ENCODE peak calls at places on chromosomes 5 and 9, in ten cellular contexts. T is NCI-H2081; U is GDM1; G is A172; N is stimulated activated CD4-positive, alpha-beta T cell treated with anti-CD3 and anti-CD28 coated beads, Interleukin-1b, Interleukin-23, amount 100 ng/mL, for 24 hours; O is stimulated activated CD8-positive, alpha-beta memory T cell treated with anti-CD3 and anti-CD28 coated beads, Interleukin-7, amount 100 ng/mL, for 1 hour; K is posterior vena cava; W is CD8-positive, alpha-beta T cell; A is A549; Q is amniotic epithelial cell. J is an unnamed sample.

GRCh38 chr5:135880278-135880677 is 15.4 kb downstream of the IL9 start:
- DNase-seq in Q (no peak), W (no peak), A (peak), T (no peak), N (no peak), O (no peak), G (no peak), U (no peak), K (no peak), J (no peak)

GRCh38 chr9:125486576-125486975 is 220.4 kb downstream of the MAPKAP1 start:
- DNase-seq in T (no peak), K (no peak), O (no peak), U (no peak), W (no peak), Q (peak), N (no peak), A (no peak), G (no peak), J (no peak)

GRCh38 chr5:35771321-35771720 is 85.4 kb upstream of the IL7R start:
- DNase-seq in A (no peak), Q (peak), O (no peak), T (no peak), K (no peak), W (no peak), G (peak), N (no peak), U (no peak), J (no peak)

GRCh38 chr5:142971296-142972013 is 201.3 kb downstream of the ARHGAP26 start:
- DNase-seq in Q (no peak), W (no peak), O (no peak), A (no peak), K (no peak), T (no peak), G (no peak), U (no peak), N (no peak), J (no peak)

GRCh38 chr5:170307575-170308465 is 10.2 kb upstream of the LCP2 start:
- DNase-seq in W (no peak), T (no peak), K (peak), O (no peak), Q (peak), U (no peak), A (peak), G (peak), N (no peak), J (no peak)

GRCh38 chr9:86549434-86549833 is 195.2 kb upstream of the TUT7 start:
- DNase-seq in O (no peak), G (no peak), U (no peak), A (no peak), T (no peak), W (no peak), Q (peak), K (no peak), N (no peak), J (no peak)

GRCh38 chr5:66356011-66356565 is 212.0 kb downstream of the SREK1 start:
- DNase-seq in G (peak), O (no peak), K (no peak), A (no peak), U (no peak), Q (no peak), T (no peak), N (no peak), W (no peak), J (no peak)

GRCh38 chr5:78533356-78533755 is 115.2 kb downstream of the LHFPL2 start:
- DNase-seq in G (peak), N (no peak), Q (peak), K (no peak), U (peak), T (peak), A (peak), O (no peak), W (no peak), J (no peak)

GRCh38 chr5:149572576-149573231 is 8.6 kb upstream of the ARHGEF37 start:
- DNase-seq in T (no peak), W (no peak), O (no peak), Q (no peak), G (no peak), N (no peak), A (no peak), U (no peak), K (no peak), J (no peak)

GRCh38 chr9:5326893-5327548 is 12.7 kb downstream of the RLN1 start:
- DNase-seq in G (no peak), O (no peak), N (no peak), Q (peak), U (no peak), W (no peak), T (no peak), K (peak), A (no peak), J (no peak)

GRCh38 chr9:69140123-69140741 is 33.8 kb upstream of the TJP2 start:
- DNase-seq in N (no peak), T (no peak), U (no peak), W (no peak), A (no peak), Q (no peak), O (no peak), K (no peak), G (no peak), J (no peak)

J was measured in putamen.